ENCODE peak calls at places on chromosomes 12 and 14, in seven cellular contexts. J is stomach; G is bronchial epithelial cell; T is left ventricle myocardium inferior; M is CD4-positive, alpha-beta memory T cell; V is thyroid gland; X is Caco-2. R is an unnamed sample.

GRCh38 chr14:48304729-48305128 is 629.3 kb upstream of the MDGA2 start:
- DNase-seq in X (no peak), V (no peak), G (no peak), M (no peak), J (no peak), T (no peak), R (no peak)

GRCh38 chr14:61103541-61104339 is 122.7 kb downstream of the SLC38A6 start:
- DNase-seq in V (no peak), J (no peak), X (peak; percentile 29), G (peak; percentile 91), T (no peak), M (no peak), R (peak; percentile 97)

GRCh38 chr12:68310370-68310769 is 21.8 kb downstream of the MDM1 start:
- DNase-seq in T (no peak), X (no peak), V (no peak), J (no peak), G (peak; percentile 94), M (no peak), R (peak; percentile 42)

GRCh38 chr12:4909397-4909733 is 340 bp upstream of the KCNA1 start:
- DNase-seq in X (no peak), V (peak; percentile 27), J (no peak), G (no peak), M (no peak), T (no peak), R (no peak)

GRCh38 chr14:71229875-71230274 is 322.6 kb downstream of the PCNX1 start:
- DNase-seq in X (no peak), G (no peak), V (no peak), T (no peak), J (no peak), M (no peak), R (no peak)

GRCh38 chr14:85159726-85160125 is 370.2 kb upstream of the FLRT2 start:
- DNase-seq in X (no peak), M (no peak), T (no peak), G (no peak), J (no peak), V (no peak), R (no peak)

GRCh38 chr12:121801601-121802484 is 2.0 kb upstream of the SETD1B start:
- DNase-seq in G (peak; percentile 70), T (no peak), M (peak; percentile 78), V (no peak), X (no peak), J (no peak), R (peak; percentile 47)

GRCh38 chr12:879641-880040 is 69.9 kb downstream of the RAD52 start:
- DNase-seq in J (no peak), M (no peak), X (no peak), G (peak; percentile 33), T (no peak), V (no peak), R (peak; percentile 29)

GRCh38 chr14:106308839-106309389 is 782.5 kb downstream of the TMEM121 start:
- DNase-seq in V (no peak), M (peak; percentile 68), J (peak; percentile 46), G (no peak), T (no peak), X (peak; percentile 67), R (no peak)

GRCh38 chr14:70785556-70785955 is 23.8 kb downstream of the MAP3K9 start:
- DNase-seq in V (no peak), X (no peak), T (no peak), G (peak; percentile 97), J (no peak), M (no peak), R (no peak)

GRCh38 chr14:90517431-90517841 is 120.6 kb downstream of the CALM1 start:
- DNase-seq in T (no peak), G (no peak), M (no peak), X (peak; percentile 46), V (peak; percentile 88), J (peak; percentile 79), R (no peak)

GRCh38 chr12:46209165-46209564 is 59.7 kb downstream of the SLC38A1 start:
- DNase-seq in G (no peak), X (no peak), J (no peak), T (no peak), V (no peak), M (no peak), R (peak; percentile 15)

DNA sequence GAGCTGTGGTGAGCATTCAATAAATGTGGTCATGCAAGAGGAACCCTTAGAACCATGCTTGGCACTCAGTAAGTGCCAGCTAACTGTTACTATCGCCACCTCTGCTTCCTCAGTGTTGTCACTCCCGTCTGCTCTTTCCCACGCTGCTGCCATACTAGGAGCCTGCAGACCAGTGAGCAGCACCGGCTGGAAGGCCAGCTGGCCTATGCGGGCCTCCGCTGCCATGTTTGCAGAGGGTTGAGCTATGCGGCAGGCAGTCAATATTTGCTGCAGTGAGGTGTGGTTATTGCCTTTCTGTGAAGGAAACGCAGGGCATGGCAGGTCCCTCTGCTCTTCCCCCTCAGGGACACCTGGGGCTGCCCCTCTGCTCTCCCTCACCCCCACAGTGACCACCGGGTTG is 13.0 kb downstream of the KMT5A start:
- DNase-seq in X (peak; percentile 27), M (no peak), V (no peak), T (no peak), G (no peak), J (peak; percentile 69), R (no peak)
- H3K36me3 ChIP-seq in X (peaks cover 5% of the 10 kb centered on the region), M (peaks cover 35% of the 10 kb centered on the region), V (peaks cover 51% of the 10 kb centered on the region), T (peaks cover 88% of the 10 kb centered on the region), G (peaks cover 31% of the 10 kb centered on the region), J (peaks cover 96% of the 10 kb centered on the region), R (peaks cover 54% of the 10 kb centered on the region)

GRCh38 chr14:93245764-93246420 is 38.8 kb downstream of the UBR7 start:
- DNase-seq in G (no peak), X (no peak), M (no peak), V (no peak), J (no peak), T (no peak), R (no peak)
- H3K36me3 ChIP-seq in G (peaks cover 14% of the 10 kb centered on the region), X (peaks cover 1% of the 10 kb centered on the region), M (peaks cover 32% of the 10 kb centered on the region), V (peaks cover 60% of the 10 kb centered on the region), J (peaks cover 99% of the 10 kb centered on the region), T (peaks cover 95% of the 10 kb centered on the region), R (peaks cover 88% of the 10 kb centered on the region)

DNA sequence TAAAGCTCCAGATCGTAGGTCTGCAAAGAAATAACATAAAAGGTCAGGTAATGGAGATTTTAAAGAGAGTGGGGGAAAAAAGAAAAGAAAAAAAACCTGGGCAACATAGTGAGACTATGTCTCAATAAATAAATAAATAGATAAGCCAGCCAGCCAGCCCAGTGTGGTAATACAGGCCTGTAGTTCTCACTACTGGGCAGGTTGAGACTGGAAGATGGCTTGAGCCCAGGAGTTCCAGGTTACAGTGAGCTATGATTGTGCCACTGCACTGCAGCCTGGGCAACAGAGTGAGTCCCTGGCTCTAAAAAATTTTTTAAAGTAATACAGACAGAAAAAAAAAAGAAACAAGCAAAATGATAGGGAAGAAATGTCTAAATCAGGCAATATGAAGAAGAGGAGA is 43.2 kb upstream of the BBS10 start:
- DNase-seq in J (no peak), V (no peak), G (peak; percentile 89), M (no peak), X (no peak), T (no peak), R (no peak)
- H3K36me3 ChIP-seq in J (peaks cover 54% of the 10 kb centered on the region), V (peaks cover 8% of the 10 kb centered on the region), G (peaks cover 2% of the 10 kb centered on the region), M (peaks cover 25% of the 10 kb centered on the region), X (no peaks in the 10 kb centered on the region), T (peaks cover 71% of the 10 kb centered on the region), R (peaks cover 90% of the 10 kb centered on the region)

DNA sequence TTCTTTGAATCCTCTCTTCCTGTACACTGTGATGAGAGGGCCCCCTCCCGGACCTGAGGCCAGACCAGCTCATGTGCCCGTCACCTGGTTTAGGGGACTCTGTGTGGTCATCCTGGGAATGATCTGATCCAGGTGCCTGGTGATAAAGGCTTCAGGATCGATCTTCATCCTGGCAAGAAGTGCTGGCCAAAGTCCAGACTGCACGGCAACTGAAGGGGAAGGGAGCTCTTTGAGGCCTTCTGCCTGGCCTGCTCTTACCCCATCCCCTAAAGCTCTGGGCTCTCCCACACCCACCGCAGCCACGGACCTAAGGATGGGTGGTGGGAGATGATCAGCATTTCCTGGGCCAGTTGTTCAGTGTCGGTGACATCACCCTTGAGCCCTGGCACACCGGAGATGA is 31.8 kb downstream of the GCN1 start:
- DNase-seq in T (no peak), X (no peak), M (no peak), J (no peak), V (no peak), G (no peak), R (no peak)
- H3K36me3 ChIP-seq in T (peaks cover 97% of the 10 kb centered on the region), X (peaks cover 11% of the 10 kb centered on the region), M (peaks cover 66% of the 10 kb centered on the region), J (peaks cover 100% of the 10 kb centered on the region), V (peaks cover 63% of the 10 kb centered on the region), G (peaks cover 49% of the 10 kb centered on the region), R (peaks cover 83% of the 10 kb centered on the region)

DNA sequence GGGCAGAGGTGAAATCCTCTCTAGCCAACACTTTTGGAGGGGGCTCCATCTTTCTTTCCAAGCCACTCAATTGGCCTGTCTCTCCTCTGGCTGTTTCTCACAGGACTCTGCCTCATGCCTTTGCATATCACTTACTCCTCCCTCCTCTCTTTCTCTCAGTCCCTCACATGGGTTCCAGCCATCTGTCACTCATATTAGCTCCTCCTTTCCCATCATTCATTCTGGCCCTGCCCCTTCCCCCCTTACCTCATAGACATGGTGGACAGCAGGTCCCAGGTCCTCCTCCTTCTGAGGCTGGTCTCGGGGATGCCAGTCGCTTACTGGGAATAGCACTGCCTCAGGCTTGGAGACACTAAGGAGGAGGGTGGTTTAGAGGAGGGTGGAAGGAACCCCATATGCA is 16.6 kb upstream of the ZNF385A start:
- DNase-seq in X (no peak), V (no peak), T (no peak), J (no peak), G (no peak), M (no peak), R (no peak)
- H3K36me3 ChIP-seq in X (no peaks in the 10 kb centered on the region), V (peaks cover 62% of the 10 kb centered on the region), T (peaks cover 100% of the 10 kb centered on the region), J (peaks cover 100% of the 10 kb centered on the region), G (peaks cover 65% of the 10 kb centered on the region), M (peaks cover 96% of the 10 kb centered on the region), R (peaks cover 100% of the 10 kb centered on the region)

GRCh38 chr14:105124837-105125222 is 43.7 kb downstream of the JAG2 start:
- DNase-seq in V (no peak), G (no peak), J (no peak), T (no peak), M (no peak), X (no peak), R (no peak)

GRCh38 chr14:105126970-105127307 is 41.6 kb downstream of the JAG2 start:
- DNase-seq in M (no peak), X (no peak), J (peak; percentile 17), T (no peak), V (no peak), G (no peak), R (no peak)

GRCh38 chr14:105123266-105123665 is 45.3 kb downstream of the JAG2 start:
- DNase-seq in X (no peak), G (no peak), M (no peak), V (no peak), J (no peak), T (no peak), R (no peak)

GRCh38 chr14:105126126-105126969 is 42.2 kb downstream of the JAG2 start:
- DNase-seq in M (no peak), X (no peak), J (peak; percentile 17), G (no peak), V (no peak), T (no peak), R (no peak)

GRCh38 chr14:105123981-105124836 is 44.4 kb downstream of the JAG2 start:
- DNase-seq in J (no peak), V (no peak), T (no peak), G (no peak), X (no peak), M (no peak), R (no peak)
- H3K36me3 ChIP-seq in J (no peaks in the 10 kb centered on the region), V (no peaks in the 10 kb centered on the region), T (no peaks in the 10 kb centered on the region), G (no peaks in the 10 kb centered on the region), X (no peaks in the 10 kb centered on the region), M (no peaks in the 10 kb centered on the region), R (peaks cover 2% of the 10 kb centered on the region)

GRCh38 chr14:23066368-23066767 is 9.0 kb upstream of the CDH24 start:
- DNase-seq in G (no peak), V (no peak), M (no peak), X (no peak), J (no peak), T (no peak), R (no peak)
- H3K36me3 ChIP-seq in G (peaks cover 31% of the 10 kb centered on the region), V (peaks cover 57% of the 10 kb centered on the region), M (peaks cover 59% of the 10 kb centered on the region), X (peaks cover 11% of the 10 kb centered on the region), J (peaks cover 85% of the 10 kb centered on the region), T (peaks cover 74% of the 10 kb centered on the region), R (peaks cover 75% of the 10 kb centered on the region)

GRCh38 chr12:123243851-123244250 is 10.6 kb downstream of the MTRFR start:
- DNase-seq in M (no peak), V (no peak), X (no peak), T (no peak), G (no peak), J (no peak), R (no peak)
- H3K36me3 ChIP-seq in M (no peaks in the 10 kb centered on the region), V (no peaks in the 10 kb centered on the region), X (peaks cover 2% of the 10 kb centered on the region), T (peaks cover 7% of the 10 kb centered on the region), G (peaks cover 1% of the 10 kb centered on the region), J (peaks cover 13% of the 10 kb centered on the region), R (peaks cover 33% of the 10 kb centered on the region)